ENCODE peak calls at places on chromosome 2, in nine cellular contexts. One of them, this sample, is unnamed.

GRCh38 chr2:60530660-60531276 is 22.7 kb downstream of the BCL11A start:
- DNase-seq in IMR-90: no peak
- DNase-seq in choroid plexus epithelial cell: peak
- DNase-seq in BE2C: peak
- DNase-seq in SW480: peak
- DNase-seq in vagina: no peak
- DNase-seq in kidney tubule cell: peak
- DNase-seq in activated CD4-positive, alpha-beta T cell treated with anti-CD3 and anti-CD28 coated beads, Interleukin-2, amount 50 U/mL, for 1 hour: no peak
- DNase-seq in stimulated activated CD8-positive, alpha-beta memory T cell treated with anti-CD3 and anti-CD28 coated beads, Interleukin-15, amount 100 ng/mL, for 4 hours: no peak
- DNase-seq in this sample: no peak

GRCh38 chr2:44918095-44918775 is 23.3 kb upstream of the SIX3 start:
- DNase-seq in IMR-90: no peak
- DNase-seq in choroid plexus epithelial cell: no peak
- DNase-seq in BE2C: no peak
- DNase-seq in SW480: peak
- DNase-seq in vagina: no peak
- DNase-seq in kidney tubule cell: peak
- DNase-seq in activated CD4-positive, alpha-beta T cell treated with anti-CD3 and anti-CD28 coated beads, Interleukin-2, amount 50 U/mL, for 1 hour: no peak
- DNase-seq in stimulated activated CD8-positive, alpha-beta memory T cell treated with anti-CD3 and anti-CD28 coated beads, Interleukin-15, amount 100 ng/mL, for 4 hours: no peak
- DNase-seq in this sample: no peak

GRCh38 chr2:85666937-85667336 is 1.1 kb downstream of the SFTPB start:
- DNase-seq in IMR-90: no peak
- DNase-seq in choroid plexus epithelial cell: no peak
- DNase-seq in BE2C: no peak
- DNase-seq in SW480: no peak
- DNase-seq in vagina: no peak
- DNase-seq in kidney tubule cell: no peak
- DNase-seq in activated CD4-positive, alpha-beta T cell treated with anti-CD3 and anti-CD28 coated beads, Interleukin-2, amount 50 U/mL, for 1 hour: no peak
- DNase-seq in stimulated activated CD8-positive, alpha-beta memory T cell treated with anti-CD3 and anti-CD28 coated beads, Interleukin-15, amount 100 ng/mL, for 4 hours: no peak
- DNase-seq in this sample: no peak

GRCh38 chr2:188664391-188664790 is 309.8 kb upstream of the COL3A1 start:
- DNase-seq in IMR-90: no peak
- DNase-seq in choroid plexus epithelial cell: peak
- DNase-seq in BE2C: no peak
- DNase-seq in SW480: no peak
- DNase-seq in vagina: no peak
- DNase-seq in kidney tubule cell: no peak
- DNase-seq in activated CD4-positive, alpha-beta T cell treated with anti-CD3 and anti-CD28 coated beads, Interleukin-2, amount 50 U/mL, for 1 hour: no peak
- DNase-seq in stimulated activated CD8-positive, alpha-beta memory T cell treated with anti-CD3 and anti-CD28 coated beads, Interleukin-15, amount 100 ng/mL, for 4 hours: no peak
- DNase-seq in this sample: no peak

GRCh38 chr2:217086038-217086522 is 226.2 kb upstream of the TNP1 start:
- DNase-seq in IMR-90: peak
- DNase-seq in choroid plexus epithelial cell: peak
- DNase-seq in BE2C: no peak
- DNase-seq in SW480: no peak
- DNase-seq in vagina: no peak
- DNase-seq in kidney tubule cell: peak
- DNase-seq in activated CD4-positive, alpha-beta T cell treated with anti-CD3 and anti-CD28 coated beads, Interleukin-2, amount 50 U/mL, for 1 hour: no peak
- DNase-seq in stimulated activated CD8-positive, alpha-beta memory T cell treated with anti-CD3 and anti-CD28 coated beads, Interleukin-15, amount 100 ng/mL, for 4 hours: no peak
- DNase-seq in this sample: no peak

GRCh38 chr2:234996041-234996440 is 44.2 kb downstream of the SH3BP4 start:
- DNase-seq in IMR-90: no peak
- DNase-seq in choroid plexus epithelial cell: peak
- DNase-seq in BE2C: no peak
- DNase-seq in SW480: no peak
- DNase-seq in vagina: no peak
- DNase-seq in kidney tubule cell: no peak
- DNase-seq in activated CD4-positive, alpha-beta T cell treated with anti-CD3 and anti-CD28 coated beads, Interleukin-2, amount 50 U/mL, for 1 hour: no peak
- DNase-seq in stimulated activated CD8-positive, alpha-beta memory T cell treated with anti-CD3 and anti-CD28 coated beads, Interleukin-15, amount 100 ng/mL, for 4 hours: no peak
- DNase-seq in this sample: no peak

GRCh38 chr2:176844461-176844860 is 368.1 kb upstream of the HNRNPA3 start:
- DNase-seq in IMR-90: no peak
- DNase-seq in choroid plexus epithelial cell: no peak
- DNase-seq in BE2C: no peak
- DNase-seq in SW480: no peak
- DNase-seq in vagina: no peak
- DNase-seq in kidney tubule cell: no peak
- DNase-seq in activated CD4-positive, alpha-beta T cell treated with anti-CD3 and anti-CD28 coated beads, Interleukin-2, amount 50 U/mL, for 1 hour: no peak
- DNase-seq in stimulated activated CD8-positive, alpha-beta memory T cell treated with anti-CD3 and anti-CD28 coated beads, Interleukin-15, amount 100 ng/mL, for 4 hours: no peak
- DNase-seq in this sample: no peak

GRCh38 chr2:15881120-15881433 is 59.3 kb upstream of the MYCN start:
- DNase-seq in IMR-90: no peak
- DNase-seq in choroid plexus epithelial cell: no peak
- DNase-seq in BE2C: no peak
- DNase-seq in SW480: no peak
- DNase-seq in vagina: no peak
- DNase-seq in kidney tubule cell: no peak
- DNase-seq in activated CD4-positive, alpha-beta T cell treated with anti-CD3 and anti-CD28 coated beads, Interleukin-2, amount 50 U/mL, for 1 hour: no peak
- DNase-seq in stimulated activated CD8-positive, alpha-beta memory T cell treated with anti-CD3 and anti-CD28 coated beads, Interleukin-15, amount 100 ng/mL, for 4 hours: no peak
- DNase-seq in this sample: no peak

GRCh38 chr2:2108189-2108588 is 222.9 kb downstream of the MYT1L start:
- DNase-seq in IMR-90: no peak
- DNase-seq in choroid plexus epithelial cell: no peak
- DNase-seq in BE2C: no peak
- DNase-seq in SW480: no peak
- DNase-seq in vagina: no peak
- DNase-seq in kidney tubule cell: no peak
- DNase-seq in activated CD4-positive, alpha-beta T cell treated with anti-CD3 and anti-CD28 coated beads, Interleukin-2, amount 50 U/mL, for 1 hour: no peak
- DNase-seq in stimulated activated CD8-positive, alpha-beta memory T cell treated with anti-CD3 and anti-CD28 coated beads, Interleukin-15, amount 100 ng/mL, for 4 hours: no peak
- DNase-seq in this sample: no peak

GRCh38 chr2:15748736-15749323 is 157.2 kb downstream of the DDX1 start:
- DNase-seq in IMR-90: no peak
- DNase-seq in choroid plexus epithelial cell: peak
- DNase-seq in BE2C: peak
- DNase-seq in SW480: no peak
- DNase-seq in vagina: no peak
- DNase-seq in kidney tubule cell: peak
- DNase-seq in activated CD4-positive, alpha-beta T cell treated with anti-CD3 and anti-CD28 coated beads, Interleukin-2, amount 50 U/mL, for 1 hour: no peak
- DNase-seq in stimulated activated CD8-positive, alpha-beta memory T cell treated with anti-CD3 and anti-CD28 coated beads, Interleukin-15, amount 100 ng/mL, for 4 hours: no peak
- DNase-seq in this sample: no peak

GRCh38 chr2:64730551-64731305 is 77.0 kb upstream of the SERTAD2 start:
- DNase-seq in IMR-90: peak
- DNase-seq in choroid plexus epithelial cell: peak
- DNase-seq in BE2C: peak
- DNase-seq in SW480: peak
- DNase-seq in vagina: no peak
- DNase-seq in kidney tubule cell: peak
- DNase-seq in activated CD4-positive, alpha-beta T cell treated with anti-CD3 and anti-CD28 coated beads, Interleukin-2, amount 50 U/mL, for 1 hour: peak
- DNase-seq in stimulated activated CD8-positive, alpha-beta memory T cell treated with anti-CD3 and anti-CD28 coated beads, Interleukin-15, amount 100 ng/mL, for 4 hours: no peak
- DNase-seq in this sample: peak

GRCh38 chr2:102141915-102142828 is at the start of gene IL1R1:
- DNase-seq in IMR-90: peak
- DNase-seq in choroid plexus epithelial cell: peak
- DNase-seq in BE2C: peak
- DNase-seq in SW480: peak
- DNase-seq in vagina: no peak
- DNase-seq in kidney tubule cell: peak
- DNase-seq in activated CD4-positive, alpha-beta T cell treated with anti-CD3 and anti-CD28 coated beads, Interleukin-2, amount 50 U/mL, for 1 hour: no peak
- DNase-seq in stimulated activated CD8-positive, alpha-beta memory T cell treated with anti-CD3 and anti-CD28 coated beads, Interleukin-15, amount 100 ng/mL, for 4 hours: no peak
- DNase-seq in this sample: peak

GRCh38 chr2:236969767-236970655 is 115.7 kb upstream of the COPS8 start:
- DNase-seq in IMR-90: no peak
- DNase-seq in choroid plexus epithelial cell: no peak
- DNase-seq in BE2C: no peak
- DNase-seq in SW480: no peak
- DNase-seq in vagina: no peak
- DNase-seq in kidney tubule cell: peak
- DNase-seq in activated CD4-positive, alpha-beta T cell treated with anti-CD3 and anti-CD28 coated beads, Interleukin-2, amount 50 U/mL, for 1 hour: peak
- DNase-seq in stimulated activated CD8-positive, alpha-beta memory T cell treated with anti-CD3 and anti-CD28 coated beads, Interleukin-15, amount 100 ng/mL, for 4 hours: no peak
- DNase-seq in this sample: no peak

GRCh38 chr2:112812318-112813042 is 24.1 kb downstream of the IL1B start:
- DNase-seq in IMR-90: peak
- DNase-seq in choroid plexus epithelial cell: peak
- DNase-seq in BE2C: no peak
- DNase-seq in SW480: no peak
- DNase-seq in vagina: no peak
- DNase-seq in kidney tubule cell: peak
- DNase-seq in activated CD4-positive, alpha-beta T cell treated with anti-CD3 and anti-CD28 coated beads, Interleukin-2, amount 50 U/mL, for 1 hour: no peak
- DNase-seq in stimulated activated CD8-positive, alpha-beta memory T cell treated with anti-CD3 and anti-CD28 coated beads, Interleukin-15, amount 100 ng/mL, for 4 hours: no peak
- DNase-seq in this sample: no peak

GRCh38 chr2:8455236-8456148 is 226.4 kb upstream of the ID2 start:
- DNase-seq in IMR-90: no peak
- DNase-seq in choroid plexus epithelial cell: no peak
- DNase-seq in BE2C: no peak
- DNase-seq in SW480: no peak
- DNase-seq in vagina: no peak
- DNase-seq in kidney tubule cell: no peak
- DNase-seq in activated CD4-positive, alpha-beta T cell treated with anti-CD3 and anti-CD28 coated beads, Interleukin-2, amount 50 U/mL, for 1 hour: no peak
- DNase-seq in stimulated activated CD8-positive, alpha-beta memory T cell treated with anti-CD3 and anti-CD28 coated beads, Interleukin-15, amount 100 ng/mL, for 4 hours: no peak
- DNase-seq in this sample: peak

GRCh38 chr2:162056796-162057399 is 17.1 kb downstream of the DPP4 start:
- DNase-seq in IMR-90: no peak
- DNase-seq in choroid plexus epithelial cell: no peak
- DNase-seq in BE2C: no peak
- DNase-seq in SW480: no peak
- DNase-seq in vagina: no peak
- DNase-seq in kidney tubule cell: peak
- DNase-seq in activated CD4-positive, alpha-beta T cell treated with anti-CD3 and anti-CD28 coated beads, Interleukin-2, amount 50 U/mL, for 1 hour: no peak
- DNase-seq in stimulated activated CD8-positive, alpha-beta memory T cell treated with anti-CD3 and anti-CD28 coated beads, Interleukin-15, amount 100 ng/mL, for 4 hours: no peak
- DNase-seq in this sample: no peak

GRCh38 chr2:159513745-159514144 is 102.6 kb downstream of the BAZ2B start:
- DNase-seq in IMR-90: no peak
- DNase-seq in choroid plexus epithelial cell: no peak
- DNase-seq in BE2C: no peak
- DNase-seq in SW480: no peak
- DNase-seq in vagina: no peak
- DNase-seq in kidney tubule cell: no peak
- DNase-seq in activated CD4-positive, alpha-beta T cell treated with anti-CD3 and anti-CD28 coated beads, Interleukin-2, amount 50 U/mL, for 1 hour: no peak
- DNase-seq in stimulated activated CD8-positive, alpha-beta memory T cell treated with anti-CD3 and anti-CD28 coated beads, Interleukin-15, amount 100 ng/mL, for 4 hours: no peak
- DNase-seq in this sample: no peak

GRCh38 chr2:182559623-182560022 is 132.8 kb upstream of the PDE1A start:
- DNase-seq in IMR-90: peak
- DNase-seq in choroid plexus epithelial cell: no peak
- DNase-seq in BE2C: no peak
- DNase-seq in SW480: no peak
- DNase-seq in vagina: no peak
- DNase-seq in kidney tubule cell: peak
- DNase-seq in activated CD4-positive, alpha-beta T cell treated with anti-CD3 and anti-CD28 coated beads, Interleukin-2, amount 50 U/mL, for 1 hour: no peak
- DNase-seq in stimulated activated CD8-positive, alpha-beta memory T cell treated with anti-CD3 and anti-CD28 coated beads, Interleukin-15, amount 100 ng/mL, for 4 hours: no peak
- DNase-seq in this sample: no peak

GRCh38 chr2:25743132-25743830 is 69.9 kb upstream of the DTNB start:
- DNase-seq in IMR-90: no peak
- DNase-seq in choroid plexus epithelial cell: no peak
- DNase-seq in BE2C: no peak
- DNase-seq in SW480: no peak
- DNase-seq in vagina: no peak
- DNase-seq in kidney tubule cell: no peak
- DNase-seq in activated CD4-positive, alpha-beta T cell treated with anti-CD3 and anti-CD28 coated beads, Interleukin-2, amount 50 U/mL, for 1 hour: no peak
- DNase-seq in stimulated activated CD8-positive, alpha-beta memory T cell treated with anti-CD3 and anti-CD28 coated beads, Interleukin-15, amount 100 ng/mL, for 4 hours: no peak
- DNase-seq in this sample: no peak